ENCODE peak calls at places on chromosomes 12 and 14, in four cellular contexts. R, N, U and G are unnamed samples.
A peak's percentile ranks its signal among the peaks of the same experiment; 100 is the strongest.

GRCh38 chr12:128940974-128941373 is 87.7 kb downstream of the GLT1D1 start:
- DNase-seq in R (no peak), N (no peak), U (no peak), G (no peak)

GRCh38 chr14:36975834-36976233 is 196.6 kb downstream of the SLC25A21 start:
- DNase-seq in R (no peak), N (no peak), U (no peak), G (peak; percentile 60)

GRCh38 chr12:12799163-12799920 is 13.8 kb upstream of the DDX47 start:
- DNase-seq in R (no peak), N (no peak), U (no peak), G (no peak)

GRCh38 chr12:116773276-116773731 is 35.2 kb downstream of the RNFT2 start:
- DNase-seq in R (no peak), N (no peak), U (no peak), G (no peak)

GRCh38 chr12:49018282-49019119 is at the start of gene PRKAG1:
- DNase-seq in R (peak; percentile 94), N (peak; percentile 98), U (peak; percentile 97), G (peak; percentile 98)

GRCh38 chr12:128078311-128078851 is 188.6 kb upstream of the TMEM132C start:
- DNase-seq in R (no peak), N (no peak), U (no peak), G (no peak)

GRCh38 chr14:84789012-84789411 is 740.9 kb upstream of the FLRT2 start:
- DNase-seq in R (no peak), N (no peak), U (no peak), G (no peak)

GRCh38 chr12:124279846-124280360 is 15.0 kb upstream of the RFLNA start:
- DNase-seq in R (no peak), N (no peak), U (no peak), G (no peak)

GRCh38 chr14:76811561-76811960 is 1.1 kb downstream of the ANGEL1 start:
- DNase-seq in R (no peak), N (no peak), U (no peak), G (peak; percentile 72)

GRCh38 chr14:74505831-74506230 is 12.3 kb downstream of the ISCA2 start:
- DNase-seq in R (no peak), N (peak; percentile 59), U (peak; percentile 10), G (no peak)

GRCh38 chr14:69387311-69387710 is 10.8 kb downstream of the ERH start:
- DNase-seq in R (no peak), N (no peak), U (no peak), G (no peak)

GRCh38 chr12:56622535-56622934 is 7.6 kb downstream of the BAZ2A start:
- DNase-seq in R (no peak), N (no peak), U (no peak), G (no peak)

GRCh38 chr14:24414077-24414476 is 15.3 kb downstream of the NYNRIN start:
- DNase-seq in R (no peak), N (no peak), U (no peak), G (no peak)

GRCh38 chr14:96016761-96017160 is 22.4 kb upstream of the C14orf132 start:
- DNase-seq in R (no peak), N (no peak), U (no peak), G (no peak)

GRCh38 chr12:96471368-96472040 is 17.9 kb upstream of the CFAP54 start:
- DNase-seq in R (no peak), N (no peak), U (no peak), G (no peak)

GRCh38 chr14:100438678-100439592 is 115.8 kb downstream of the SLC25A47 start:
- DNase-seq in R (no peak), N (no peak), U (peak; percentile 84), G (no peak)

GRCh38 chr12:89789862-89790261 is 81.2 kb upstream of the ATP2B1 start:
- DNase-seq in R (no peak), N (no peak), U (no peak), G (peak; percentile 77)

GRCh38 chr14:92340938-92341337 is 18.0 kb downstream of the SLC24A4 start:
- DNase-seq in R (no peak), N (no peak), U (no peak), G (no peak)

GRCh38 chr12:41904041-41904440 is 240.6 kb downstream of the GXYLT1 start:
- DNase-seq in R (no peak), N (no peak), U (no peak), G (no peak)

GRCh38 chr14:91177073-91177796 is 63.4 kb downstream of the DGLUCY start:
- DNase-seq in R (peak; percentile 60), N (no peak), U (no peak), G (peak; percentile 92)

GRCh38 chr12:1595690-1596347 is 1.4 kb upstream of the FBXL14 start:
- DNase-seq in R (no peak), N (no peak), U (no peak), G (no peak)